ENCODE peak calls at places on chromosomes 12 and 14, in five cellular contexts. R is prostate gland, E is stomach, K is Panc1, P is sigmoid colon. U is an unnamed sample. For H3K9me3, the result is how much of the 10 kb centered on the place peaks cover.

GRCh38 chr12:1932264-1932777 is 13.9 kb upstream of the CACNA2D4 start:
- DNase-seq in R (peak), P (peak), K (no peak), E (peak), U (no peak)

GRCh38 chr12:20459920-20460319 is 91.6 kb downstream of the PDE3A start:
- DNase-seq in R (no peak), K (no peak), P (no peak), E (no peak), U (no peak)

GRCh38 chr12:120117961-120118709 is 1.6 kb upstream of the RAB35 start:
- DNase-seq in R (no peak), P (no peak), K (no peak), E (no peak), U (no peak)

GRCh38 chr12:84362552-84362897 is 550.1 kb downstream of the SLC6A15 start:
- DNase-seq in E (no peak), P (no peak), R (no peak), K (no peak), U (no peak)

GRCh38 chr12:82146740-82147139 is 211.4 kb downstream of the CCDC59 start:
- DNase-seq in E (no peak), P (no peak), R (no peak), K (no peak), U (no peak)

GRCh38 chr14:63893701-63894458 is 41.1 kb downstream of the SYNE2 start:
- DNase-seq in R (peak), K (no peak), P (peak), E (peak), U (no peak)

GRCh38 chr14:56131004-56131864 is 13.0 kb downstream of the PELI2 start:
- DNase-seq in R (no peak), K (no peak), E (no peak), P (no peak), U (no peak)

GRCh38 chr12:117986705-117987469 is 18.1 kb upstream of the KSR2 start:
- DNase-seq in P (no peak), R (no peak), K (no peak), E (no peak), U (no peak)

GRCh38 chr12:14993117-14993516 is 20.3 kb downstream of the PDE6H start:
- DNase-seq in P (no peak), K (no peak), R (no peak), E (no peak), U (no peak)

GRCh38 chr14:65079201-65079600 is 23.1 kb downstream of the MAX start:
- DNase-seq in K (no peak), R (peak), P (peak), E (no peak), U (no peak)

GRCh38 chr14:65079788-65080187 is 22.5 kb downstream of the MAX start:
- DNase-seq in P (no peak), E (no peak), K (no peak), R (no peak), U (no peak)

GRCh38 chr14:65077318-65077717 is 25.0 kb downstream of the MAX start:
- DNase-seq in P (no peak), K (no peak), E (no peak), R (no peak), U (no peak)

GRCh38 chr14:65084554-65085190 is 17.6 kb downstream of the MAX start:
- DNase-seq in E (no peak), P (no peak), K (no peak), R (no peak), U (no peak)

GRCh38 chr14:65080954-65081747 is 21.2 kb downstream of the MAX start:
- DNase-seq in P (no peak), R (no peak), E (no peak), K (no peak), U (peak)
- TF ChIP-seq POLR2AphosphoS5 in P (no peak), R (peak), E (peak), K (no peak), U (no peak)

DNA sequence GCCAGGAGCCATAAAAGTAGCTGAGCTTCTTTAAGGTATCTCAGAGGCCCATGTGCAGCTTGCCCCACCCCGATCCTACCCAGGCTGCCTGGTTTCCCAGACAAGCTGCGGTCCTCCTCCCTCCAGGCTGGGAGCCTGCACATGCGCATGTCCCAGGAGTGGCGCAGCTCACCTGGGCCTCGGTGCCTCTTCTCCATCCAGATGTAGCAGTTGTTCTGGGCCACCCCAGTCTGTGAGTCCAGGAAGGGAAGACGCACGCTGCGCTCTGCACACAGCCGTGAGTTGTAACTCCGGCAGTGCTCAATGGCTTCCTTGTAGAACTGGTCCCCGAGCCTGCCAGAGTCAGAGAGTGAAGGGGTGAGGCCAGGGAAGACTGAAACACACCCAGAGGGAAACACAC is 122.3 kb downstream of the DPF3 start:
- DNase-seq in E (no peak), K (no peak), P (no peak), R (no peak), U (peak)
- H3K4me3 ChIP-seq in E (no peak), K (no peak), P (no peak), R (no peak), U (no peak)

DNA sequence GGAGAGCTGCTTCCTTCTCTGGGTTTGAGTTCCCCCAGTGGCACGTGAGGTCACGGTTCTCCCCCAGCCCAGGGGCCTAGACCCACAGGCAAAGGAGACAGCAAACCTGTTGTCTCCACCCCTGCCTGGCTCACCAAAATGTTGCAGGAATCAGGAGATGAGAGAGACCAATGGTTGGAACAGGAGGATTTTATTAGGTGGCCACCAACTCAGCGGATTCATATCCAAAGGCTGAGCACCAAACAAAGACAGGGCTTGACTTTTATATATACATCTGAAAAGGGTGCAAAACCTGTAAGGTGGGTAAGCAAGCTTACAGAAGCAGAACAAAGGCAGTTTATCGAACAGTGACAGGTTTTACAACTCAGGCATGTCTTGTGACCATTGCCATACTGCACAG is 9.2 kb upstream of the ADAM21 start:
- DNase-seq in E (no peak), P (no peak), K (no peak), R (no peak), U (no peak)
- H3K9me3 ChIP-seq in E (half or more), P (under half), K (under half), R (under half), U (under half)

GRCh38 chr12:49092816-49093406 is 1.7 kb downstream of the DHH start:
- DNase-seq in R (no peak), K (no peak), E (no peak), P (no peak), U (no peak)

GRCh38 chr12:49091836-49092085 is 2.8 kb downstream of the DHH start:
- DNase-seq in E (no peak), R (no peak), P (no peak), K (no peak), U (no peak)

GRCh38 chr12:49091056-49091835 is 3.4 kb downstream of the DHH start:
- DNase-seq in E (no peak), R (no peak), K (no peak), P (no peak), U (no peak)

GRCh38 chr12:49093746-49094103 is 876 bp downstream of the DHH start:
- DNase-seq in R (no peak), K (no peak), P (no peak), E (no peak), U (no peak)

DNA sequence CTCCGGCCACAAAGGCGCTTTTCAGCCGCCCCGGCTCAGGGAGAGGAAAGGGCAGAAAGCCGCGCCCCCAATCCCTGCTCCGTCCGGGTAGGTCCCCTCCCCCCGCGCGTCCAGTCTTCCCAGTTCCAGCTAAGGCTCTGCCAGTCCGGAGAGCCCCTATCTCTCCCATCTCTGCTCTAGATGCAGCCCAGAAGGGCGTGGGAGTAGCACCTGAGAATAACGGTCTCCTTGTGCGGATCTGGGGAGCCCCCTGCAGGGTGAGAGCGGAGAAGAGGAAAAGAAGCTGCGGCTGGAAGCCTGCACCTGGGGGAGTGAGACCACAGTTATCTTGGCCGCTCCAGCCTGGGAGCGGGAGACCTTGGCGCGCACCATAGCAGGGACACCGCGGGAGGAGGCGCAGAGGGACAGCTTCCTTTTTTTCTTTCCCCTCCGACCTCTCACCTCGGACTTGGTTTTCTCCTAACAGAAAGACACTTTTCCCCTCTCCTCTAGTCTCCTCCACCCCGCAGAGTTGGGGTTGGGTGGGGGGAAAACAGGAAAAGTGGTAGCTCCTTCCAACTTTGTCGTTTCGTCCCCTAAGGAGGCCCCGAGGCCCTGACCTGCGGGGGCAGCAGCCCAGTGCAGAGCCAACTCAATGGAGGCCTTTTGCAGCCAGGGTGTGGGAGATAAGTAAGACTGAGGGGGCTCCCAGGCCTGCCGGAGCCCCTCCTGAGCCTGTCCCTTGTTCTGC is 2.4 kb downstream of the DHH start:
- DNase-seq in R (no peak), P (no peak), K (no peak), E (no peak), U (no peak)
- TF ChIP-seq POLR2AphosphoS5 in R (no peak), P (no peak), K (peak), E (no peak), U (no peak)

GRCh38 chr12:92138626-92139025 is 7.0 kb downstream of the BTG1 start:
- DNase-seq in P (no peak), E (no peak), K (no peak), R (no peak), U (no peak)
- H3K4me3 ChIP-seq in P (no peak), E (peak), K (peak), R (peak), U (peak)

GRCh38 chr14:103206023-103206481 is 82.8 kb downstream of the TNFAIP2 start:
- DNase-seq in P (peak), R (no peak), K (no peak), E (no peak), U (no peak)
- H3K9me3 ChIP-seq in P (under half), R (under half), K (under half), E (under half), U (under half)

GRCh38 chr12:124391340-124392261 is 96.7 kb downstream of the RFLNA start:
- DNase-seq in K (no peak), E (peak), R (no peak), P (peak), U (no peak)
- TF ChIP-seq POLR2AphosphoS5 in K (no peak), E (no peak), R (no peak), P (no peak), U (no peak)

U was measured in vagina.